ENCODE peak calls at places on chromosomes 3 and 15, in ten cellular contexts. Y is PC-3; Q is mucosa of descending colon; O is neuronal stem cell; G is spleen; U is endothelial cell of umbilical vein; E is tibial artery; P is CD8-positive, alpha-beta memory T cell; W is OCI-LY7; M is heart right ventricle. R is an unnamed sample.
A peak's percentile ranks its signal among the peaks of the same experiment; 100 is the strongest.

GRCh38 chr3:34957707-34958106 is 681.6 kb upstream of the ARPP21 start:
- DNase-seq in Y (no peak), O (no peak), P (no peak), G (no peak), M (no peak), W (no peak), E (no peak), Q (no peak), U (no peak), R (no peak)

GRCh38 chr15:100929641-100930042 is 10.5 kb downstream of the LRRK1 start:
- DNase-seq in Y (no peak), G (no peak), W (peak; percentile 92), E (no peak), P (no peak), O (no peak), M (no peak), U (no peak), Q (no peak), R (no peak)

GRCh38 chr3:110341047-110341446 is 730.6 kb upstream of the NECTIN3 start:
- DNase-seq in E (no peak), Y (peak; percentile 25), U (no peak), Q (no peak), G (no peak), W (no peak), P (no peak), O (no peak), M (no peak), R (no peak)

GRCh38 chr3:69671082-69671952 is 67.9 kb upstream of the MITF start:
- DNase-seq in Y (peak; percentile 64), M (peak; percentile 51), E (no peak), G (no peak), O (peak; percentile 50), P (no peak), W (peak; percentile 27), U (peak; percentile 62), Q (no peak), R (no peak)

GRCh38 chr3:21747376-21747775 is 3.6 kb downstream of the ZNF385D start:
- DNase-seq in Y (peak; percentile 40), Q (no peak), M (no peak), U (no peak), O (no peak), G (no peak), E (no peak), P (no peak), W (no peak), R (no peak)

GRCh38 chr3:16513141-16514020 is at the start of gene RFTN1:
- DNase-seq in U (peak; percentile 50), Q (peak; percentile 60), M (peak; percentile 60), W (peak; percentile 87), E (peak; percentile 32), G (peak; percentile 92), O (peak; percentile 31), P (peak; percentile 67), Y (peak; percentile 63), R (no peak)

GRCh38 chr15:68795298-68795848 is 25.3 kb downstream of the ANP32A start:
- DNase-seq in E (peak; percentile 95), W (peak; percentile 49), O (peak; percentile 78), P (peak; percentile 59), G (peak; percentile 95), Y (no peak), Q (peak; percentile 91), U (peak; percentile 93), M (peak; percentile 93), R (peak; percentile 88)

GRCh38 chr3:66414846-66415245 is 86.0 kb downstream of the LRIG1 start:
- DNase-seq in G (no peak), Q (no peak), U (no peak), P (no peak), W (no peak), M (no peak), O (no peak), Y (no peak), E (no peak), R (no peak)

GRCh38 chr3:156216852-156217251 is 96.5 kb downstream of the KCNAB1 start:
- DNase-seq in P (no peak), G (no peak), U (no peak), E (no peak), Y (no peak), O (no peak), M (no peak), Q (no peak), W (no peak), R (no peak)

GRCh38 chr3:16546186-16547004 is 32.9 kb upstream of the RFTN1 start:
- DNase-seq in G (no peak), O (no peak), Y (no peak), M (no peak), P (no peak), Q (no peak), E (no peak), U (peak; percentile 4), W (no peak), R (no peak)

GRCh38 chr3:13277130-13277783 is 142.9 kb downstream of the NUP210 start:
- DNase-seq in O (no peak), Q (no peak), E (peak; percentile 7), M (no peak), W (no peak), U (no peak), P (no peak), G (peak; percentile 44), Y (no peak), R (peak; percentile 11)

GRCh38 chr3:1400571-1400970 is 307.7 kb downstream of the CNTN6 start:
- DNase-seq in G (no peak), U (no peak), E (no peak), Q (no peak), O (no peak), W (no peak), P (no peak), Y (no peak), M (no peak), R (no peak)

GRCh38 chr15:60408438-60409105 is 10.8 kb upstream of the ANXA2 start:
- DNase-seq in M (no peak), Y (peak; percentile 94), G (no peak), Q (no peak), P (no peak), W (peak; percentile 44), E (no peak), U (peak; percentile 78), O (no peak), R (no peak)

GRCh38 chr3:196645091-196645490 is 5.6 kb downstream of the NRROS start:
- DNase-seq in O (no peak), P (no peak), U (no peak), G (no peak), Y (no peak), Q (no peak), W (no peak), M (no peak), E (no peak), R (no peak)

GRCh38 chr3:141094851-141095545 is 43.9 kb downstream of the SPSB4 start:
- DNase-seq in O (peak; percentile 80), E (peak; percentile 73), M (peak; percentile 93), Q (peak; percentile 32), P (no peak), U (peak; percentile 48), W (no peak), Y (no peak), G (no peak), R (no peak)

GRCh38 chr3:1087066-1087555 is 5.7 kb upstream of the CNTN6 start:
- DNase-seq in W (no peak), U (no peak), G (no peak), Y (peak; percentile 7), Q (peak; percentile 24), O (no peak), P (no peak), E (peak; percentile 62), M (no peak), R (no peak)

GRCh38 chr3:66428733-66429132 is 72.1 kb downstream of the LRIG1 start:
- DNase-seq in U (peak; percentile 100), G (no peak), E (peak; percentile 79), Q (no peak), W (no peak), O (no peak), P (no peak), Y (peak; percentile 84), M (peak; percentile 83), R (no peak)

GRCh38 chr15:33125883-33126535 is 68.5 kb downstream of the FMN1 start:
- DNase-seq in Q (no peak), W (no peak), E (no peak), G (no peak), O (no peak), U (no peak), P (peak; percentile 19), M (no peak), Y (no peak), R (no peak)

GRCh38 chr3:82493858-82494257 is 732.4 kb upstream of the GBE1 start:
- DNase-seq in Y (no peak), M (no peak), W (no peak), P (no peak), O (no peak), G (no peak), U (no peak), E (no peak), Q (no peak), R (no peak)

GRCh38 chr3:190356246-190356645 is 31.7 kb upstream of the CLDN16 start:
- DNase-seq in W (no peak), Y (no peak), E (no peak), P (no peak), O (no peak), G (no peak), U (no peak), Q (no peak), M (no peak), R (no peak)
- H3K4me3 ChIP-seq in W (no peak overlapping the region), Y (no peak overlapping the region), E (no peak overlapping the region), P (no peak overlapping the region), O (no peak overlapping the region), G (no peak overlapping the region), U (no peak overlapping the region), Q (no peak overlapping the region), M (no peak overlapping the region), R (no peak overlapping the region)

GRCh38 chr3:146139586-146140110 is 21.3 kb downstream of the PLOD2 start:
- DNase-seq in M (no peak), W (no peak), Q (no peak), O (no peak), U (no peak), G (no peak), Y (no peak), P (no peak), E (no peak), R (no peak)
- H3K36me3 ChIP-seq in M (no peaks in the 10 kb centered on the region), W (no peaks in the 10 kb centered on the region), Q (no peaks in the 10 kb centered on the region), O (no peaks in the 10 kb centered on the region), U (no peaks in the 10 kb centered on the region), G (no peaks in the 10 kb centered on the region), Y (peaks cover 2% of the 10 kb centered on the region), P (no peaks in the 10 kb centered on the region), E (no peaks in the 10 kb centered on the region), R (peaks cover 11% of the 10 kb centered on the region)

GRCh38 chr15:99439524-99439835 is 126.3 kb upstream of the MEF2A start:
- DNase-seq in M (no peak), Q (no peak), P (no peak), U (no peak), O (no peak), Y (no peak), E (peak; percentile 12), W (no peak), G (no peak), R (peak; percentile 57)
- H3K4me3 ChIP-seq in M (no peak overlapping the region), Q (no peak overlapping the region), P (no peak overlapping the region), U (no peak overlapping the region), O (no peak overlapping the region), Y (no peak overlapping the region), E (no peak overlapping the region), W (no peak overlapping the region), G (no peak overlapping the region), R (no peak overlapping the region)

DNA sequence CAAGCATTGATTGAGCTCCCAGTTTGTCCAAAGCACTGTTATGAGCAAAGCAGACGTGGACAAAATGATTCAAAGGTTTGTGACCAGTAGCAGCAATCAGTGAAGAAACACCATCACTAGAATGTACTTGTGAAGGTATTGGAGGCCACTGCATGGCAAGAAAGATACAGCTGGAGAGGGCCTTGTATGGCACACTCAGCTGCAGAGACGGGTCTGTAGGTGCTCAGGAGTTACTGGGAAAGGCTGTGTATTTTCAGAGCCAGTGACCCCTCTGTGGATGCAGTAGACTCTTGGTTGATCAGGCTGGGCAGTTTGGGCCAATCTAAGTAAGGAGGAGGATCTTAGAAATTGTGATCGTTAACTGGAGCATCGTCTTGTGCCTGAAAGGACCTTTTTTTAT is 120.0 kb downstream of the GHSR start:
- DNase-seq in Y (no peak), U (no peak), P (no peak), M (no peak), G (no peak), E (no peak), Q (no peak), W (no peak), O (no peak), R (no peak)
- H3K36me3 ChIP-seq in Y (peaks cover 40% of the 10 kb centered on the region), U (peaks cover 48% of the 10 kb centered on the region), P (peaks cover 3% of the 10 kb centered on the region), M (no peaks in the 10 kb centered on the region), G (peaks cover 14% of the 10 kb centered on the region), E (peaks cover 34% of the 10 kb centered on the region), Q (no peaks in the 10 kb centered on the region), W (peaks cover 3% of the 10 kb centered on the region), O (peaks cover 94% of the 10 kb centered on the region), R (peaks cover 87% of the 10 kb centered on the region)

R was measured in RWPE2.